ENCODE peak calls at places on chromosomes 1 and 21, in eight cellular contexts. R is Panc1; G is cerebellar cortex; U is LoVo; L is foreskin melanocyte; N is stimulated activated CD4-positive, alpha-beta T cell treated with anti-CD3 and anti-CD28 coated beads, Interleukin-15, amount 100 ng/mL, for 1 hour; H is T-helper 1 cell; T is heart left ventricle. O is an unnamed sample.

GRCh38 chr1:159879977-159880376 is 17.5 kb upstream of the VSIG8 start:
- DNase-seq in U (no peak), G (no peak), L (no peak), T (no peak), N (no peak), R (no peak), H (no peak), O (no peak)

GRCh38 chr21:21968810-21969588 is 970.8 kb downstream of the NCAM2 start:
- DNase-seq in N (no peak), U (no peak), L (no peak), R (no peak), T (no peak), G (no peak), H (no peak), O (no peak)

GRCh38 chr1:12142891-12143630 is 23.7 kb upstream of the TNFRSF1B start:
- DNase-seq in R (no peak), T (peak), G (no peak), L (no peak), U (no peak), N (no peak), H (no peak), O (no peak)

GRCh38 chr1:6108937-6109636 is 63.4 kb downstream of the KCNAB2 start:
- DNase-seq in H (peak), L (peak), T (no peak), U (peak), N (peak), G (peak), R (no peak), O (no peak)

GRCh38 chr1:223711173-223711572 is 1.2 kb upstream of the CAPN2 start:
- DNase-seq in G (peak), N (no peak), R (no peak), U (peak), H (no peak), T (no peak), L (no peak), O (no peak)

GRCh38 chr1:116255933-116256649 is 117.0 kb upstream of the ATP1A1 start:
- DNase-seq in G (no peak), T (no peak), R (no peak), N (no peak), U (no peak), L (no peak), H (no peak), O (no peak)

GRCh38 chr1:155267373-155267772 is 5.2 kb upstream of the SCAMP3 start:
- DNase-seq in N (no peak), T (no peak), H (no peak), U (no peak), R (no peak), L (no peak), G (no peak), O (no peak)

GRCh38 chr1:8903908-8904650 is 25.6 kb upstream of the ENO1 start:
- DNase-seq in L (peak), G (peak), R (peak), N (no peak), T (no peak), U (peak), H (no peak), O (no peak)

GRCh38 chr1:184972281-184973055 is 1.8 kb downstream of the NIBAN1 start:
- DNase-seq in H (no peak), T (no peak), N (no peak), L (no peak), G (no peak), U (no peak), R (no peak), O (no peak)

GRCh38 chr1:57302812-57303607 is 120.8 kb downstream of the DAB1 start:
- DNase-seq in U (no peak), H (no peak), L (no peak), T (peak), N (no peak), G (no peak), R (no peak), O (no peak)

GRCh38 chr1:155983191-155984023 is 5.1 kb upstream of the ARHGEF2 start:
- DNase-seq in G (peak), N (no peak), U (peak), H (no peak), L (peak), T (peak), R (peak), O (no peak)

GRCh38 chr1:151868404-151868980 is 15.0 kb upstream of the THEM5 start:
- DNase-seq in U (no peak), T (no peak), G (no peak), N (no peak), R (no peak), H (no peak), L (peak), O (no peak)